ENCODE peak calls at places on chromosomes 3 and 15, in ten cellular contexts. One of them, this sample, is unnamed.

GRCh38 chr3:170301404-170301803 is 56.1 kb upstream of the SKIL start:
- DNase-seq in T-helper 1 cell: no peak
- DNase-seq in NCI-H510A: no peak
- DNase-seq in activated CD4-positive, alpha-beta T cell treated with anti-CD3 and anti-CD28 coated beads for 36 hours: no peak
- DNase-seq in head of caudate nucleus: no peak
- DNase-seq in NCI-H2107: peak; percentile 35
- DNase-seq in OCI-LY7: peak; percentile 7
- DNase-seq in AG08396: no peak
- DNase-seq in activated CD4-positive, alpha-beta memory T cell treated with anti-CD3 and anti-CD28 coated beads for 36 hours: no peak
- DNase-seq in Ammon's horn: no peak
- DNase-seq in this sample: no peak

GRCh38 chr3:131907809-131908208 is 127.0 kb downstream of the CPNE4 start:
- DNase-seq in NCI-H510A: no peak
- DNase-seq in activated CD4-positive, alpha-beta T cell treated with anti-CD3 and anti-CD28 coated beads for 36 hours: no peak
- DNase-seq in activated CD4-positive, alpha-beta memory T cell treated with anti-CD3 and anti-CD28 coated beads for 36 hours: no peak
- DNase-seq in head of caudate nucleus: no peak
- DNase-seq in OCI-LY7: no peak
- DNase-seq in AG08396: no peak
- DNase-seq in NCI-H2107: no peak
- DNase-seq in T-helper 1 cell: no peak
- DNase-seq in Ammon's horn: peak; percentile 20
- DNase-seq in this sample: no peak

GRCh38 chr3:62329970-62330369 is 43.4 kb downstream of the FEZF2 start:
- DNase-seq in T-helper 1 cell: no peak
- DNase-seq in head of caudate nucleus: no peak
- DNase-seq in NCI-H2107: no peak
- DNase-seq in activated CD4-positive, alpha-beta memory T cell treated with anti-CD3 and anti-CD28 coated beads for 36 hours: no peak
- DNase-seq in activated CD4-positive, alpha-beta T cell treated with anti-CD3 and anti-CD28 coated beads for 36 hours: no peak
- DNase-seq in NCI-H510A: no peak
- DNase-seq in AG08396: no peak
- DNase-seq in Ammon's horn: peak; percentile 53
- DNase-seq in OCI-LY7: no peak
- DNase-seq in this sample: no peak

GRCh38 chr3:12918231-12918630 is 76.9 kb upstream of the RPL32 start:
- DNase-seq in NCI-H510A: no peak
- DNase-seq in OCI-LY7: no peak
- DNase-seq in Ammon's horn: no peak
- DNase-seq in activated CD4-positive, alpha-beta T cell treated with anti-CD3 and anti-CD28 coated beads for 36 hours: no peak
- DNase-seq in AG08396: no peak
- DNase-seq in head of caudate nucleus: no peak
- DNase-seq in T-helper 1 cell: no peak
- DNase-seq in NCI-H2107: no peak
- DNase-seq in activated CD4-positive, alpha-beta memory T cell treated with anti-CD3 and anti-CD28 coated beads for 36 hours: no peak
- DNase-seq in this sample: no peak

GRCh38 chr15:27273506-27273905 is 302.5 kb downstream of the GABRG3 start:
- DNase-seq in OCI-LY7: no peak
- DNase-seq in NCI-H2107: no peak
- DNase-seq in T-helper 1 cell: no peak
- DNase-seq in activated CD4-positive, alpha-beta T cell treated with anti-CD3 and anti-CD28 coated beads for 36 hours: no peak
- DNase-seq in AG08396: no peak
- DNase-seq in NCI-H510A: no peak
- DNase-seq in Ammon's horn: no peak
- DNase-seq in activated CD4-positive, alpha-beta memory T cell treated with anti-CD3 and anti-CD28 coated beads for 36 hours: no peak
- DNase-seq in head of caudate nucleus: no peak
- DNase-seq in this sample: no peak

GRCh38 chr3:11090551-11090950 is 63.7 kb upstream of the HRH1 start:
- DNase-seq in NCI-H510A: no peak
- DNase-seq in activated CD4-positive, alpha-beta T cell treated with anti-CD3 and anti-CD28 coated beads for 36 hours: no peak
- DNase-seq in head of caudate nucleus: no peak
- DNase-seq in AG08396: no peak
- DNase-seq in OCI-LY7: no peak
- DNase-seq in activated CD4-positive, alpha-beta memory T cell treated with anti-CD3 and anti-CD28 coated beads for 36 hours: no peak
- DNase-seq in NCI-H2107: no peak
- DNase-seq in Ammon's horn: no peak
- DNase-seq in T-helper 1 cell: no peak
- DNase-seq in this sample: no peak

GRCh38 chr3:43185656-43186375 is 79.9 kb upstream of the POMGNT2 start:
- DNase-seq in activated CD4-positive, alpha-beta T cell treated with anti-CD3 and anti-CD28 coated beads for 36 hours: no peak
- DNase-seq in AG08396: peak; percentile 19
- DNase-seq in T-helper 1 cell: no peak
- DNase-seq in head of caudate nucleus: no peak
- DNase-seq in NCI-H2107: no peak
- DNase-seq in OCI-LY7: no peak
- DNase-seq in NCI-H510A: no peak
- DNase-seq in activated CD4-positive, alpha-beta memory T cell treated with anti-CD3 and anti-CD28 coated beads for 36 hours: no peak
- DNase-seq in Ammon's horn: no peak
- DNase-seq in this sample: no peak

GRCh38 chr3:67593761-67594234 is 60.6 kb downstream of the SUCLG2 start:
- DNase-seq in OCI-LY7: peak; percentile 18
- DNase-seq in Ammon's horn: no peak
- DNase-seq in head of caudate nucleus: no peak
- DNase-seq in activated CD4-positive, alpha-beta memory T cell treated with anti-CD3 and anti-CD28 coated beads for 36 hours: peak; percentile 23
- DNase-seq in NCI-H2107: no peak
- DNase-seq in activated CD4-positive, alpha-beta T cell treated with anti-CD3 and anti-CD28 coated beads for 36 hours: peak; percentile 18
- DNase-seq in NCI-H510A: no peak
- DNase-seq in AG08396: no peak
- DNase-seq in T-helper 1 cell: no peak
- DNase-seq in this sample: no peak

GRCh38 chr3:133997871-133998635 is 31.7 kb downstream of the SLCO2A1 start:
- DNase-seq in NCI-H510A: no peak
- DNase-seq in OCI-LY7: no peak
- DNase-seq in T-helper 1 cell: no peak
- DNase-seq in head of caudate nucleus: no peak
- DNase-seq in activated CD4-positive, alpha-beta memory T cell treated with anti-CD3 and anti-CD28 coated beads for 36 hours: no peak
- DNase-seq in activated CD4-positive, alpha-beta T cell treated with anti-CD3 and anti-CD28 coated beads for 36 hours: no peak
- DNase-seq in Ammon's horn: no peak
- DNase-seq in AG08396: no peak
- DNase-seq in NCI-H2107: no peak
- DNase-seq in this sample: no peak

GRCh38 chr3:10600159-10601125 is 95.1 kb upstream of the ATP2B2 start:
- DNase-seq in OCI-LY7: no peak
- DNase-seq in T-helper 1 cell: no peak
- DNase-seq in NCI-H2107: no peak
- DNase-seq in Ammon's horn: peak; percentile 75
- DNase-seq in activated CD4-positive, alpha-beta memory T cell treated with anti-CD3 and anti-CD28 coated beads for 36 hours: no peak
- DNase-seq in AG08396: no peak
- DNase-seq in activated CD4-positive, alpha-beta T cell treated with anti-CD3 and anti-CD28 coated beads for 36 hours: no peak
- DNase-seq in head of caudate nucleus: peak; percentile 42
- DNase-seq in NCI-H510A: no peak
- DNase-seq in this sample: no peak

GRCh38 chr3:184568918-184569829 is 7.6 kb downstream of the EPHB3 start:
- DNase-seq in activated CD4-positive, alpha-beta T cell treated with anti-CD3 and anti-CD28 coated beads for 36 hours: peak; percentile 45
- DNase-seq in T-helper 1 cell: no peak
- DNase-seq in Ammon's horn: peak; percentile 79
- DNase-seq in OCI-LY7: no peak
- DNase-seq in head of caudate nucleus: peak; percentile 52
- DNase-seq in NCI-H510A: peak; percentile 46
- DNase-seq in activated CD4-positive, alpha-beta memory T cell treated with anti-CD3 and anti-CD28 coated beads for 36 hours: peak; percentile 38
- DNase-seq in NCI-H2107: no peak
- DNase-seq in AG08396: peak; percentile 94
- DNase-seq in this sample: peak; percentile 88

GRCh38 chr3:55426486-55426885 is 60.6 kb downstream of the WNT5A start:
- DNase-seq in T-helper 1 cell: no peak
- DNase-seq in NCI-H2107: no peak
- DNase-seq in Ammon's horn: no peak
- DNase-seq in OCI-LY7: no peak
- DNase-seq in activated CD4-positive, alpha-beta memory T cell treated with anti-CD3 and anti-CD28 coated beads for 36 hours: no peak
- DNase-seq in AG08396: no peak
- DNase-seq in activated CD4-positive, alpha-beta T cell treated with anti-CD3 and anti-CD28 coated beads for 36 hours: no peak
- DNase-seq in NCI-H510A: no peak
- DNase-seq in head of caudate nucleus: no peak
- DNase-seq in this sample: no peak

This sample was measured in mesothelial cell of epicardium.